ENCODE peak calls at places on chromosomes 1 and 21, in nine cellular contexts. H is astrocyte; K is GM23248; J is NCI-H1694; U is head of caudate nucleus; D is activated CD4-positive, alpha-beta T cell treated with anti-CD3 and anti-CD28 coated beads for 1 hour; T is neural progenitor cell; O is activated gamma-delta T cell treated with Interleukin-2 at 50 U/mL for 16 hours; Q is natural killer cell. S is an unnamed sample.

GRCh38 chr1:221069178-221069903 is 190.1 kb downstream of the HLX start:
- DNase-seq in H (no peak), J (no peak), K (no peak), D (no peak), U (no peak), T (peak; percentile 4), O (no peak), Q (no peak), S (no peak)

GRCh38 chr1:156657161-156657970 is 15.4 kb downstream of the BCAN start:
- DNase-seq in U (peak; percentile 87), T (peak; percentile 78), Q (peak; percentile 71), D (peak; percentile 65), J (peak; percentile 80), H (no peak), K (peak; percentile 76), O (peak; percentile 63), S (no peak)

GRCh38 chr1:23118957-23119792 is 49.5 kb downstream of the LUZP1 start:
- DNase-seq in O (peak; percentile 42), K (peak; percentile 55), J (no peak), T (no peak), H (no peak), U (no peak), D (no peak), Q (peak; percentile 57), S (no peak)

GRCh38 chr21:46325073-46325912 is 1.3 kb downstream of the PCNT start:
- DNase-seq in O (peak; percentile 19), U (peak; percentile 50), K (peak; percentile 71), J (peak; percentile 27), Q (peak; percentile 27), H (peak; percentile 28), T (peak; percentile 83), D (no peak), S (no peak)

GRCh38 chr21:37460196-37460595 is 93.6 kb downstream of the DYRK1A start:
- DNase-seq in K (no peak), O (no peak), U (no peak), T (peak; percentile 86), H (no peak), Q (no peak), J (no peak), D (no peak), S (no peak)

GRCh38 chr1:101438359-101438758 is 201.5 kb downstream of the S1PR1 start:
- DNase-seq in J (no peak), D (no peak), K (peak; percentile 38), U (no peak), O (no peak), T (peak; percentile 7), H (no peak), Q (no peak), S (no peak)

GRCh38 chr1:29457496-29458368 is 221.4 kb downstream of the PTPRU start:
- DNase-seq in K (no peak), Q (no peak), J (peak; percentile 68), D (no peak), T (no peak), U (no peak), H (no peak), O (no peak), S (no peak)

GRCh38 chr1:98110674-98111073 is 189.8 kb upstream of the DPYD start:
- DNase-seq in O (no peak), T (no peak), Q (no peak), H (peak; percentile 52), D (no peak), U (no peak), J (no peak), K (peak; percentile 52), S (no peak)

GRCh38 chr1:17531682-17532487 is 7.6 kb upstream of the ARHGEF10L start:
- DNase-seq in J (no peak), O (no peak), D (no peak), H (peak; percentile 35), K (peak; percentile 59), Q (no peak), U (peak; percentile 75), T (peak; percentile 6), S (no peak)

GRCh38 chr1:112735752-112736151 is 20.6 kb upstream of the PPM1J start:
- DNase-seq in J (no peak), D (no peak), K (peak; percentile 94), U (no peak), T (no peak), O (no peak), Q (no peak), H (peak; percentile 90), S (no peak)

GRCh38 chr1:226414098-226414698 is 6.3 kb upstream of the PARP1 start:
- DNase-seq in J (no peak), H (no peak), D (no peak), T (no peak), U (no peak), Q (no peak), O (no peak), K (no peak), S (no peak)

GRCh38 chr1:59673575-59674467 is 140.9 kb upstream of the HOOK1 start:
- DNase-seq in Q (no peak), O (no peak), J (no peak), U (no peak), D (no peak), T (no peak), K (no peak), H (no peak), S (peak; percentile 21)

S was measured in esophagus squamous epithelium.